ENCODE peak calls at places on chromosomes 3 and 15, in nine cellular contexts. O is WERI-Rb-1; J is dorsolateral prefrontal cortex; Q is endothelial cell of umbilical vein; I is neural progenitor cell; X is endothelial cell; K is CD8-positive, alpha-beta T cell; N is gastrocnemius medialis; A is mammary epithelial cell. B is an unnamed sample.

GRCh38 chr3:69212411-69213160 is 90.2 kb upstream of the LMOD3 start:
- DNase-seq in O (no peak), J (no peak), Q (peak), I (no peak), X (no peak), K (no peak), N (no peak), A (peak), B (no peak)

GRCh38 chr3:126679318-126679751 is 24.4 kb upstream of the TXNRD3 start:
- DNase-seq in O (peak), J (peak), Q (peak), I (peak), X (peak), K (peak), N (peak), A (peak), B (peak)

GRCh38 chr3:59563072-59563605 is 513.3 kb upstream of the CFAP20DC start:
- DNase-seq in O (no peak), J (no peak), Q (no peak), I (no peak), X (no peak), K (no peak), N (no peak), A (no peak), B (no peak)

GRCh38 chr15:44734839-44735481 is 1.4 kb upstream of the TRIM69 start:
- DNase-seq in O (no peak), J (no peak), Q (no peak), I (no peak), X (no peak), K (no peak), N (no peak), A (no peak), B (no peak)

GRCh38 chr3:46496745-46497555 is 826 bp upstream of the RTP3 start:
- DNase-seq in O (peak), J (no peak), Q (peak), I (peak), X (peak), K (peak), N (no peak), A (no peak), B (no peak)

GRCh38 chr3:156792945-156793344 is 33.2 kb upstream of the LEKR1 start:
- DNase-seq in O (no peak), J (no peak), Q (no peak), I (no peak), X (no peak), K (no peak), N (no peak), A (no peak), B (no peak)

GRCh38 chr15:75367406-75367912 is 948 bp downstream of the MAN2C1 start:
- DNase-seq in O (no peak), J (no peak), Q (no peak), I (no peak), X (no peak), K (no peak), N (no peak), A (no peak), B (no peak)

GRCh38 chr3:143295201-143296080 is 175.9 kb downstream of the CHST2 start:
- DNase-seq in O (no peak), J (no peak), Q (no peak), I (no peak), X (no peak), K (no peak), N (no peak), A (peak), B (no peak)

GRCh38 chr3:37920156-37920686 is 58.5 kb downstream of the CTDSPL start:
- DNase-seq in O (no peak), J (no peak), Q (no peak), I (no peak), X (no peak), K (no peak), N (no peak), A (no peak), B (no peak)

GRCh38 chr3:149512073-149512782 is 37.7 kb downstream of the TM4SF4 start:
- DNase-seq in O (peak), J (peak), Q (peak), I (peak), X (peak), K (no peak), N (peak), A (peak), B (no peak)

GRCh38 chr15:101145362-101145761 is 106.5 kb downstream of the CHSY1 start:
- DNase-seq in O (no peak), J (no peak), Q (no peak), I (no peak), X (no peak), K (no peak), N (no peak), A (no peak), B (no peak)

GRCh38 chr3:15858547-15859506 is 61.0 kb upstream of the ANKRD28 start:
- DNase-seq in O (peak), J (no peak), Q (peak), I (peak), X (peak), K (peak), N (peak), A (peak), B (peak)

GRCh38 chr15:39075311-39075710 is 505.6 kb upstream of the THBS1 start:
- DNase-seq in O (no peak), J (no peak), Q (no peak), I (no peak), X (no peak), K (no peak), N (no peak), A (no peak), B (no peak)

GRCh38 chr3:17431477-17432045 is 310.9 kb downstream of the TBC1D5 start:
- DNase-seq in O (no peak), J (no peak), Q (no peak), I (no peak), X (no peak), K (no peak), N (no peak), A (no peak), B (no peak)

GRCh38 chr3:52225452-52226228 is at the start of gene TLR9:
- DNase-seq in O (no peak), J (no peak), Q (no peak), I (no peak), X (no peak), K (no peak), N (peak), A (no peak), B (peak)

GRCh38 chr3:159751141-159751540 is 237.5 kb upstream of the IL12A start:
- DNase-seq in O (no peak), J (no peak), Q (no peak), I (no peak), X (no peak), K (no peak), N (no peak), A (no peak), B (no peak)

GRCh38 chr3:141227752-141228151 is 3.9 kb upstream of the PXYLP1 start:
- DNase-seq in O (no peak), J (no peak), Q (no peak), I (no peak), X (no peak), K (no peak), N (no peak), A (no peak), B (no peak)

GRCh38 chr3:171791695-171792082 is 18.6 kb downstream of the PLD1 start:
- DNase-seq in O (no peak), J (peak), Q (peak), I (no peak), X (peak), K (no peak), N (no peak), A (peak), B (no peak)

GRCh38 chr3:71076361-71076997 is 507.0 kb downstream of the FOXP1 start:
- DNase-seq in O (no peak), J (no peak), Q (no peak), I (no peak), X (no peak), K (no peak), N (no peak), A (no peak), B (no peak)

GRCh38 chr3:132432639-132433038 is 15.3 kb downstream of the DNAJC13 start:
- DNase-seq in O (no peak), J (no peak), Q (peak), I (no peak), X (no peak), K (no peak), N (no peak), A (peak), B (no peak)

GRCh38 chr3:4474683-4475490 is 7.8 kb upstream of the SUMF1 start:
- DNase-seq in O (no peak), J (no peak), Q (peak), I (peak), X (no peak), K (no peak), N (peak), A (peak), B (no peak)

GRCh38 chr15:76056931-76057330 is 2.9 kb upstream of the TMEM266 start:
- DNase-seq in O (no peak), J (no peak), Q (no peak), I (no peak), X (no peak), K (no peak), N (no peak), A (peak), B (no peak)

GRCh38 chr3:179091113-179091512 is 19.5 kb upstream of the ZMAT3 start:
- DNase-seq in O (no peak), J (no peak), Q (no peak), I (no peak), X (no peak), K (no peak), N (no peak), A (no peak), B (no peak)

GRCh38 chr3:70108072-70108471 is 108.5 kb downstream of the SAMMSON start:
- DNase-seq in O (peak), J (no peak), Q (no peak), I (peak), X (peak), K (no peak), N (no peak), A (no peak), B (no peak)

GRCh38 chr15:36882487-36883108 is 217.8 kb downstream of the MEIS2 start:
- DNase-seq in O (no peak), J (no peak), Q (peak), I (peak), X (no peak), K (no peak), N (no peak), A (peak), B (no peak)

GRCh38 chr3:11566916-11567315 is 76.8 kb downstream of the VGLL4 start:
- DNase-seq in O (peak), J (no peak), Q (no peak), I (peak), X (no peak), K (no peak), N (no peak), A (no peak), B (no peak)

GRCh38 chr3:164049836-164050235 is 1028.5 kb downstream of the SI start:
- DNase-seq in O (no peak), J (no peak), Q (no peak), I (no peak), X (no peak), K (no peak), N (no peak), A (no peak), B (no peak)
- TF ChIP-seq CTCF in O (no peak), J (no peak), Q (no peak), I (no peak), X (no peak), K (no peak), N (no peak), A (no peak), B (no peak)

DNA sequence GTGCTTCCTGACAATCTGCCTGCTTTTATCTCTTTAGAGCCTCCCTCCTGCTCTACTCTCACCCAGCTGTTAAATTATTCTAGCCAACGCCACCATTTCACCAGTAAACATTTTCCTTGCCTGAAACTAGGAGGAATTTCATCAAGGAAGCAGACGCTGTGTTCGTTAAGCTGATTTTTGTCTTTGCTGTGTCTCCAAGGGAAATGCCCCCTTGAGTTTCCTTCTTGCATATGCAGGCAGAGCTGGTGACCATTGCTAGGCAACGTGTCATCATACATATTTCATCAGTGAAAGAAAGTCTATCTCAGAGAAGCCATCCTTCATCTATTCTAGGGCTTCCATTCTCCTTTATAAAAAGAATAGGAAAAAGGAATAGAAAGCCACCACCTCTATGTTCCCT is 87.0 kb upstream of the ST8SIA2 start:
- DNase-seq in O (peak), J (no peak), Q (no peak), I (peak), X (peak), K (no peak), N (no peak), A (peak), B (no peak)
- TF ChIP-seq CTCF in O (peak), J (no peak), Q (no peak), I (peak), X (peak), K (no peak), N (no peak), A (no peak), B (no peak)

GRCh38 chr3:151630035-151630434 is 103.7 kb upstream of the AADACL2 start:
- DNase-seq in O (no peak), J (no peak), Q (no peak), I (no peak), X (no peak), K (no peak), N (no peak), A (no peak), B (no peak)

GRCh38 chr3:151630938-151631417 is 102.7 kb upstream of the AADACL2 start:
- DNase-seq in O (no peak), J (no peak), Q (no peak), I (no peak), X (no peak), K (no peak), N (peak), A (no peak), B (no peak)

DNA sequence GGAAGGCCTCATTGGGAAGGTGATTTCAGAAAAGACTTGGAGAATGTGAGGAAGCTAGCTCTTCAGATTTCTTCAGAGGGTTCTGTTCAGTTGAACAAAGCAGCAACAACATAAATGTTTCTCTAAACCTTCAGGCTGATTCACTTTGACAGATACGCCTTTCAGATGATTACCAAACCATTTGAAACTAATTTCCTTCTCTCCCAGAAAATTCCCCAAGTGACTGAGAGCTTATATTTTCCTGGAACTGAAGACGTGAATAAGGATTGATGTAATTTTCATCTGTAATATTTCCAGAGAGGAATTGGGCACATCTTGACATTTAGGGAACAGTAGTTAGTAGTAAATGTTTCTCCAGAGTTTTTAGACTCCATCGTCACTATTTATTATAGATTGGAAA is 108.7 kb upstream of the AADACL2 start:
- DNase-seq in O (no peak), J (no peak), Q (no peak), I (no peak), X (no peak), K (no peak), N (no peak), A (no peak), B (no peak)
- TF ChIP-seq CTCF in O (no peak), J (no peak), Q (no peak), I (no peak), X (no peak), K (no peak), N (no peak), A (no peak), B (no peak)

GRCh38 chr3:39000008-39000450 is 51.7 kb downstream of the SCN11A start:
- DNase-seq in O (no peak), J (no peak), Q (peak), I (peak), X (no peak), K (no peak), N (no peak), A (peak), B (no peak)
- TF ChIP-seq CTCF in O (peak), J (peak), Q (peak), I (peak), X (peak), K (peak), N (no peak), A (peak), B (no peak)

DNA sequence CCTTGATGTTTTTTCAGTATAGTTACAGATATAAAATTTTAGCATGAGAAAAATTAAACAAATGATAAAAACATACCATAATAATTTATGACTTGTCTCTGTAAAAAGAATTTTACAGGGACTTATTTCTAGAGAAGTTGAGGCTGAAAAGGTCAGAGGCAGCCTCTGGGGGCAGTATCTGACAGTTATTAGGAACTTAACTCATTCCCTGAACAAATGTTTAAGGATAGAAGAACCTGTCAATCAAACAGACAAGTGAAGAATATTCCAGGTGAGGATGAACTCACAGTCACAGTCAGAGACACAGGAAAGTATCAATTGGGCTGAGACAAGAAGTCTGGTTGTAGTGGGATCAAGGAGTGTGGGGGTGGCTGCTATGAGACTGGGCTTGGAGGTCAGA is 7.3 kb downstream of the MYLK start:
- DNase-seq in O (no peak), J (no peak), Q (no peak), I (no peak), X (no peak), K (no peak), N (no peak), A (no peak), B (no peak)
- TF ChIP-seq CTCF in O (peak), J (no peak), Q (no peak), I (peak), X (no peak), K (no peak), N (no peak), A (peak), B (no peak)

B was measured in activated B cell treated with CpG ODN at 0.5 μM for 24 hours.